ENCODE peak calls at places on chromosome 13, in seven cellular contexts. U, B, G, K, S, D and M are unnamed samples.

GRCh38 chr13:53138369-53139036 is 109.9 kb downstream of the OLFM4 start:
- DNase-seq in B (no peak), K (no peak), U (no peak), S (no peak), G (peak), D (no peak), M (peak)

GRCh38 chr13:75458696-75459422 is 23.1 kb downstream of the TBC1D4 start:
- DNase-seq in K (no peak), D (peak), U (peak), G (no peak), S (no peak), B (no peak), M (no peak)

GRCh38 chr13:83350569-83350968 is 531.7 kb downstream of the SLITRK1 start:
- DNase-seq in G (peak), B (no peak), K (no peak), D (no peak), U (no peak), S (peak), M (no peak)

GRCh38 chr13:53068841-53069520 is 40.4 kb downstream of the OLFM4 start:
- DNase-seq in D (no peak), K (no peak), S (no peak), G (no peak), U (no peak), B (no peak), M (no peak)

GRCh38 chr13:98598043-98598442 is 21.1 kb upstream of the STK24 start:
- DNase-seq in S (peak), K (no peak), B (no peak), G (no peak), D (no peak), U (no peak), M (no peak)

GRCh38 chr13:79283742-79284141 is 122.3 kb downstream of the RBM26 start:
- DNase-seq in U (no peak), B (no peak), D (no peak), S (no peak), G (no peak), K (no peak), M (no peak)

GRCh38 chr13:32165791-32166190 is 134.2 kb downstream of the FRY start:
- DNase-seq in G (no peak), D (no peak), B (no peak), S (no peak), U (no peak), K (no peak), M (no peak)

GRCh38 chr13:49549289-49549688 is 36.1 kb downstream of the RCBTB1 start:
- DNase-seq in D (no peak), B (no peak), K (no peak), G (no peak), U (no peak), S (no peak), M (no peak)

GRCh38 chr13:97130201-97130600 is 91.9 kb upstream of the MBNL2 start:
- DNase-seq in B (no peak), U (no peak), G (peak), S (no peak), D (no peak), K (no peak), M (no peak)

GRCh38 chr13:105031306-105031705 is 1504.2 kb downstream of the EFNB2 start:
- DNase-seq in G (no peak), U (no peak), S (no peak), K (no peak), B (no peak), D (no peak), M (no peak)

GRCh38 chr13:25901460-25902376 is 150.1 kb downstream of the SHISA2 start:
- DNase-seq in U (no peak), B (no peak), G (peak), S (peak), D (no peak), K (no peak), M (no peak)

GRCh38 chr13:24270639-24271131 is 38.7 kb upstream of the C1QTNF9 start:
- DNase-seq in U (no peak), G (peak), K (no peak), S (peak), B (no peak), D (peak), M (no peak)

GRCh38 chr13:74423434-74423833 is 289.2 kb upstream of the KLF12 start:
- DNase-seq in K (no peak), S (no peak), U (no peak), G (no peak), B (no peak), D (no peak), M (no peak)

GRCh38 chr13:30895773-30896172 is 10.3 kb upstream of the MEDAG start:
- DNase-seq in U (no peak), K (peak), S (no peak), G (peak), B (no peak), D (no peak), M (peak)

GRCh38 chr13:19268331-19268730 is 86.7 kb upstream of the TUBA3C start:
- DNase-seq in U (no peak), G (no peak), D (no peak), B (no peak), K (no peak), S (no peak), M (no peak)

GRCh38 chr13:31775148-31775547 is 35.8 kb downstream of the RXFP2 start:
- DNase-seq in G (peak), K (no peak), U (no peak), B (no peak), S (no peak), D (no peak), M (no peak)

GRCh38 chr13:41500501-41500900 is 43.2 kb downstream of the RGCC start:
- DNase-seq in B (no peak), U (no peak), D (peak), G (peak), S (no peak), K (no peak), M (no peak)

GRCh38 chr13:41503386-41503785 is 46.0 kb downstream of the RGCC start:
- DNase-seq in D (no peak), B (no peak), K (no peak), G (no peak), U (no peak), S (no peak), M (no peak)

GRCh38 chr13:41501281-41501680 is 43.9 kb downstream of the RGCC start:
- DNase-seq in G (no peak), K (no peak), D (no peak), B (no peak), S (no peak), U (no peak), M (no peak)

GRCh38 chr13:41502021-41502420 is 44.7 kb downstream of the RGCC start:
- DNase-seq in D (no peak), S (no peak), B (no peak), G (no peak), K (no peak), U (no peak), M (no peak)

GRCh38 chr13:41502676-41503075 is 45.3 kb downstream of the RGCC start:
- DNase-seq in G (no peak), U (no peak), D (no peak), B (no peak), S (no peak), K (no peak), M (no peak)
- TF ChIP-seq CTCF in G (no peak), U (no peak), D (no peak), B (no peak), S (no peak), K (no peak), M (no peak)

GRCh38 chr13:39602614-39603366 is at the start of gene LHFPL6:
- DNase-seq in K (peak), S (peak), D (peak), B (peak), U (peak), G (peak), M (peak)
- TF ChIP-seq CTCF in K (no peak), S (peak), D (no peak), B (peak), U (no peak), G (peak), M (peak)

GRCh38 chr13:27177852-27178251 is 6.2 kb upstream of the USP12 start:
- DNase-seq in G (no peak), S (no peak), B (no peak), K (no peak), D (no peak), U (no peak), M (no peak)
- TF ChIP-seq CTCF in G (no peak), S (no peak), B (peak), K (no peak), D (no peak), U (no peak), M (no peak)

GRCh38 chr13:107373551-107373950 is 805.6 kb upstream of the ARGLU1 start:
- DNase-seq in U (no peak), S (no peak), B (no peak), G (peak), K (no peak), D (no peak), M (peak)
- TF ChIP-seq CTCF in U (no peak), S (no peak), B (peak), G (peak), K (peak), D (no peak), M (peak)

GRCh38 chr13:113447596-113447995 is 5.7 kb downstream of the ADPRHL1 start:
- DNase-seq in U (peak), S (no peak), B (no peak), G (no peak), D (no peak), K (no peak), M (no peak)

GRCh38 chr13:113449693-113450347 is 3.5 kb downstream of the ADPRHL1 start:
- DNase-seq in G (no peak), U (peak), S (no peak), B (no peak), K (no peak), D (no peak), M (no peak)

GRCh38 chr13:113448885-113449692 is 4.2 kb downstream of the ADPRHL1 start:
- DNase-seq in B (no peak), S (peak), K (no peak), D (peak), G (peak), U (peak), M (no peak)

GRCh38 chr13:113446488-113446854 is 6.8 kb downstream of the ADPRHL1 start:
- DNase-seq in K (no peak), G (no peak), U (no peak), B (no peak), D (no peak), S (no peak), M (no peak)

GRCh38 chr13:113448545-113448884 is 4.8 kb downstream of the ADPRHL1 start:
- DNase-seq in G (no peak), S (no peak), D (peak), U (peak), B (no peak), K (no peak), M (no peak)
- TF ChIP-seq CTCF in G (no peak), S (no peak), D (no peak), U (no peak), B (no peak), K (no peak), M (no peak)

DNA sequence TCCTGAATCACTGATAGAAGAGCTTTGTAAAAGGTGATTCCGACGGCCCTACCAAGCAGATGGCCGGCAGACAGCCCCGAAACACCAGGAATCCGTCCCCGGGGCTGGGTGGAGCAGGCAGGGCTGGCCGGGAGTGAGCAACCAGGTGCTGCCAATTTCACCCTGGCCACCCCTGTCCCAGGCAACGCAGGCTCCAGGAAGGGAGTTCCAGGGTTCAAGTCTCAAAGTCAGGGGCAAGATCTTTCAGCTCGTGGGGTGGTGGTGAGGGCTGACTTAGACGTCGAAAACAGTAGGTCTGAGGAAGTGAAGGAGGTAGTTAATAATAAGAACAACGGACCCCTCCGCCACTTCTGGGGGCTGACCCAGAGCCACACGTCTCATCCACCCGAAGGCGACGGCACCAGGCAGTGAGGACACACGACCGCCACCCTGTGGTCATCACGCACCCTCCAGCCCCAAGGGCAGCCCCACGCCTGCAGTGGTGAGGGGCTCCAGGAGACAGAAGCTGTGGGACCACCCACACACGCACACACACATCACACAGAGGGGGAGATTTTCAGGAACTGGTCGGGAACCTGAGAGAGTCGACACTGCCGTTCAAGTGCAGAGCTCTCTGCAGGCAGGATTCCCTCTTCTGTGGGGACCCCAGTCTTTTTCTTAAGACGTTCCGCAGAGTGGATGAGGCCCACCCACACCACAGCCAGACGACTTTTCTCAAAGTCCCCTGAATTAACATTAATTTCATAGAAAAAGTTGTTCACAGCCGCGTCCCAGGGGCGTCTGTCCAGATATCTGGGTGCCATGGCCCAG is 67.2 kb downstream of the SPACA7 start:
- DNase-seq in U (no peak), B (no peak), G (no peak), K (no peak), S (no peak), D (no peak), M (no peak)
- TF ChIP-seq CTCF in U (no peak), B (no peak), G (peak), K (no peak), S (no peak), D (no peak), M (peak)

GRCh38 chr13:28684257-28684656 is 25.3 kb downstream of the POMP start:
- DNase-seq in K (no peak), U (no peak), B (no peak), S (peak), G (no peak), D (peak), M (no peak)

GRCh38 chr13:28680541-28680940 is 21.6 kb downstream of the POMP start:
- DNase-seq in B (no peak), K (no peak), U (no peak), S (no peak), D (no peak), G (no peak), M (no peak)

GRCh38 chr13:28678809-28679208 is 19.9 kb downstream of the POMP start:
- DNase-seq in B (no peak), S (no peak), K (no peak), D (no peak), U (no peak), G (no peak), M (no peak)

GRCh38 chr13:28685114-28685513 is 26.2 kb downstream of the POMP start:
- DNase-seq in G (no peak), D (no peak), U (no peak), K (no peak), S (no peak), B (no peak), M (no peak)

GRCh38 chr13:28679628-28680027 is 20.7 kb downstream of the POMP start:
- DNase-seq in K (no peak), D (no peak), G (peak), S (no peak), B (no peak), U (no peak), M (no peak)
- TF ChIP-seq CTCF in K (peak), D (no peak), G (peak), S (peak), B (peak), U (no peak), M (peak)

GRCh38 chr13:60754691-60755090 is 357.7 kb downstream of the TDRD3 start:
- DNase-seq in S (no peak), U (no peak), K (no peak), D (no peak), G (no peak), B (no peak), M (no peak)

GRCh38 chr13:60756306-60756705 is 359.3 kb downstream of the TDRD3 start:
- DNase-seq in S (no peak), G (peak), B (no peak), D (no peak), U (no peak), K (no peak), M (no peak)

GRCh38 chr13:60754211-60754610 is 357.2 kb downstream of the TDRD3 start:
- DNase-seq in G (no peak), K (no peak), U (no peak), D (no peak), B (no peak), S (no peak), M (no peak)

GRCh38 chr13:60755380-60756163 is 358.6 kb downstream of the TDRD3 start:
- DNase-seq in B (no peak), K (no peak), U (no peak), D (no peak), G (no peak), S (peak), M (no peak)

GRCh38 chr13:60753641-60754040 is 356.6 kb downstream of the TDRD3 start:
- DNase-seq in D (no peak), B (no peak), K (no peak), S (no peak), U (no peak), G (no peak), M (no peak)
- TF ChIP-seq CTCF in D (no peak), B (no peak), K (no peak), S (no peak), U (no peak), G (no peak), M (no peak)

DNA sequence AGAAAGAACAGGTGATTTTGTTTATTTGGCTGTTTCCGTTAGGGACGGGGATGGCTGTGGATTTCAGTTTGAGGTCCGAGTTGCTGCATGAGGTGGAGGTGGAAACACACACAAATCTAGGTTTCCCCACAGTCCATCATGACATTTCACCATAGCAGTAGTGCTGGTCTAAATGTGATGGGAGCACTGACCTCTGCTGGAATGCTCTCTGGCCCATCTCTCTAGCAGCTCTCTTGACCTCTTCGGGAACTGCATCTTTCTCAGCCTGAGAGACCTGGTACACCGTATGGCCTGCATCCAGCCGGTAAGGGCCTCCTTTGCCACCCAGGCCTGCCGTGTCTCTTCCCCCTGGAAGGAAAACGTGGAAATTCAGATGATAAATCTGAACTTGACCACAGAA is 154.0 kb downstream of the RGCC start:
- DNase-seq in U (no peak), K (no peak), D (no peak), S (no peak), G (no peak), B (no peak), M (no peak)
- TF ChIP-seq CTCF in U (no peak), K (no peak), D (no peak), S (no peak), G (no peak), B (no peak), M (no peak)